ENCODE peak calls at places on chromosomes 3 and 15, in ten cellular contexts. V is IMR-90; G is mesenchymal stem cell; N is psoas muscle; Z is left ventricle myocardium inferior; I is neural progenitor cell; L is right lobe of liver; K is trophoblast cell; F is hepatocyte; D is CD4-positive, alpha-beta memory T cell. A is an unnamed sample.
A peak's percentile ranks its signal among the peaks of the same experiment; 100 is the strongest.

GRCh38 chr15:42727740-42728355 is 9.1 kb downstream of the CDAN1 start:
- DNase-seq in V (no peak), G (no peak), N (no peak), Z (no peak), I (no peak), L (no peak), K (no peak), F (peak; percentile 23), D (no peak), A (no peak)

GRCh38 chr3:157066335-157067071 is 93.4 kb downstream of the CCNL1 start:
- DNase-seq in V (peak; percentile 98), G (no peak), N (no peak), Z (no peak), I (no peak), L (no peak), K (peak; percentile 39), F (no peak), D (no peak), A (no peak)

GRCh38 chr3:160169139-160169830 is 55.9 kb upstream of the C3orf80 start:
- DNase-seq in V (peak; percentile 95), G (peak; percentile 91), N (no peak), Z (no peak), I (no peak), L (no peak), K (no peak), F (no peak), D (no peak), A (peak; percentile 71)

GRCh38 chr3:68893600-68894239 is 38.6 kb downstream of the TAFA4 start:
- DNase-seq in V (peak; percentile 44), G (peak; percentile 50), N (no peak), Z (no peak), I (peak; percentile 54), L (no peak), K (peak; percentile 76), F (peak; percentile 48), D (peak; percentile 31), A (peak; percentile 70)

GRCh38 chr3:48709051-48709461 is 8.0 kb downstream of the IP6K2 start:
- DNase-seq in V (no peak), G (no peak), N (no peak), Z (no peak), I (no peak), L (no peak), K (no peak), F (no peak), D (no peak), A (no peak)

GRCh38 chr15:32723171-32723948 is 5.6 kb downstream of the GREM1 start:
- DNase-seq in V (no peak), G (no peak), N (no peak), Z (no peak), I (no peak), L (no peak), K (no peak), F (no peak), D (no peak), A (no peak)

GRCh38 chr15:60390231-60390630 is 7.6 kb downstream of the ANXA2 start:
- DNase-seq in V (no peak), G (no peak), N (no peak), Z (no peak), I (no peak), L (no peak), K (no peak), F (no peak), D (no peak), A (peak; percentile 43)

GRCh38 chr15:82969353-82969752 is 16.7 kb upstream of the RAMAC start:
- DNase-seq in V (no peak), G (no peak), N (no peak), Z (no peak), I (no peak), L (no peak), K (no peak), F (no peak), D (no peak), A (no peak)

GRCh38 chr3:81425198-81425868 is 336.1 kb downstream of the GBE1 start:
- DNase-seq in V (peak; percentile 1), G (no peak), N (no peak), Z (no peak), I (no peak), L (no peak), K (peak; percentile 14), F (no peak), D (no peak), A (no peak)

GRCh38 chr3:167901087-167901486 is 165.6 kb downstream of the SERPINI1 start:
- DNase-seq in V (no peak), G (no peak), N (no peak), Z (no peak), I (no peak), L (no peak), K (no peak), F (no peak), D (no peak), A (no peak)

GRCh38 chr3:194218646-194219453 is 82.9 kb downstream of the HES1 start:
- DNase-seq in V (no peak), G (no peak), N (no peak), Z (no peak), I (no peak), L (no peak), K (no peak), F (no peak), D (no peak), A (no peak)

GRCh38 chr3:72634128-72634527 is 214.1 kb downstream of the SHQ1 start:
- DNase-seq in V (no peak), G (no peak), N (no peak), Z (no peak), I (no peak), L (no peak), K (no peak), F (no peak), D (no peak), A (no peak)

GRCh38 chr3:37315669-37316068 is 141.3 kb upstream of the LRRFIP2 start:
- DNase-seq in V (no peak), G (no peak), N (no peak), Z (no peak), I (no peak), L (no peak), K (no peak), F (no peak), D (no peak), A (no peak)
- H3K36me3 ChIP-seq in V (peaks cover 27% of the 10 kb centered on the region), G (peaks cover 12% of the 10 kb centered on the region), N (peaks cover 63% of the 10 kb centered on the region), Z (peaks cover 72% of the 10 kb centered on the region), I (no peaks in the 10 kb centered on the region), L (no peaks in the 10 kb centered on the region), K (peaks cover 18% of the 10 kb centered on the region), F (peaks cover 2% of the 10 kb centered on the region), D (peaks cover 11% of the 10 kb centered on the region), A (peaks cover 53% of the 10 kb centered on the region)

DNA sequence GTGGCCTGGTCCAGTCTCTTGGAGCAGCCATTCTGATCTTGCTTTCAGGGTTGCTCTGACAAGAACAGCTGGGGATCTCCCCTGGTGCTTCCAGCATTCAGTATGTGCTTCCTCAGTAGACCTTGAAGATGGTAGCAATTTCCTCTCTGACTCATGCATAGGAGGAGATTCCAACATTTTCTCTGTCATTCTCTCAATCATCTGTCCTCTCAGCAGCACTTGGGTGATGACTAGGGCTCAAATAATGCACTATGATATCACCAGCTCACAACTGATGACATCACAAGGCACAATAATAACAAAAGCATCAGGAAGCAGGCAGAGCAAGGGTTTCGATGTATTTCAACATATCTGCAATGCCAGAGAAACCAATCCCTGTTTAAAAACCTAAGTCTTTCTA is 52.7 kb downstream of the NFKBIZ start:
- DNase-seq in V (peak; percentile 99), G (peak; percentile 96), N (no peak), Z (no peak), I (no peak), L (no peak), K (peak; percentile 97), F (peak; percentile 25), D (no peak), A (peak; percentile 73)
- H3K4me1 ChIP-seq in V (peaks cover 7% of the 10 kb centered on the region), G (peaks cover 3% of the 10 kb centered on the region), N (no peaks in the 10 kb centered on the region), Z (no peaks in the 10 kb centered on the region), I (no peaks in the 10 kb centered on the region), L (no peaks in the 10 kb centered on the region), K (no peaks in the 10 kb centered on the region), F (no peaks in the 10 kb centered on the region), D (no peaks in the 10 kb centered on the region), A (peaks cover 12% of the 10 kb centered on the region)

DNA sequence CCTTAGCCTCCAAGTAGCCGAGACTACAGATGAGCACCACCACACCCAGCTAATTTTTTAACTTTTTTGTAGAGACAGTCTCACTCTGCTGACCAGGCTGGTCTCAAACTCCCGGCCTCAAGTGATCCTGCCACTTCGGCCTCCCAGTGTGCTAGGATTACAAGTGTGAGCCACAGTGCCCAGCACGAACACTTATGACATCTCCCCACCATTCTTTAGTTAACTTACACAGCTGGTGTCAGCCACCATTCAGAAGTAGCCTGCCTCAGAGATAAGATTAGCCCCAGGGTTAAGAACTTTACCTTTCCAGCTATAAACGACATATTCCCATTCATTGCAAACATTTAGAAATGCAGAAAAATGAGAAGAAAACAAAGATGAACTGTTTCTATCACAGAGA is 58.2 kb downstream of the TRPM7 start:
- DNase-seq in V (no peak), G (no peak), N (no peak), Z (no peak), I (no peak), L (no peak), K (peak; percentile 54), F (no peak), D (no peak), A (no peak)
- H3K36me3 ChIP-seq in V (peaks cover 18% of the 10 kb centered on the region), G (peaks cover 20% of the 10 kb centered on the region), N (peaks cover 100% of the 10 kb centered on the region), Z (peaks cover 91% of the 10 kb centered on the region), I (peaks cover 18% of the 10 kb centered on the region), L (no peaks in the 10 kb centered on the region), K (peaks cover 17% of the 10 kb centered on the region), F (no peaks in the 10 kb centered on the region), D (peaks cover 34% of the 10 kb centered on the region), A (peaks cover 81% of the 10 kb centered on the region)

GRCh38 chr3:23826382-23827061 is 20.8 kb downstream of the UBE2E1 start:
- DNase-seq in V (no peak), G (peak; percentile 19), N (peak; percentile 25), Z (peak; percentile 25), I (no peak), L (no peak), K (no peak), F (no peak), D (no peak), A (no peak)

GRCh38 chr3:23823620-23824019 is 17.9 kb downstream of the UBE2E1 start:
- DNase-seq in V (no peak), G (no peak), N (no peak), Z (no peak), I (no peak), L (no peak), K (no peak), F (no peak), D (no peak), A (no peak)

GRCh38 chr3:23822559-23822958 is 16.8 kb downstream of the UBE2E1 start:
- DNase-seq in V (no peak), G (no peak), N (no peak), Z (no peak), I (no peak), L (no peak), K (no peak), F (no peak), D (no peak), A (no peak)

GRCh38 chr3:23824699-23825444 is 19.1 kb downstream of the UBE2E1 start:
- DNase-seq in V (no peak), G (no peak), N (no peak), Z (no peak), I (no peak), L (no peak), K (no peak), F (peak; percentile 17), D (no peak), A (no peak)

DNA sequence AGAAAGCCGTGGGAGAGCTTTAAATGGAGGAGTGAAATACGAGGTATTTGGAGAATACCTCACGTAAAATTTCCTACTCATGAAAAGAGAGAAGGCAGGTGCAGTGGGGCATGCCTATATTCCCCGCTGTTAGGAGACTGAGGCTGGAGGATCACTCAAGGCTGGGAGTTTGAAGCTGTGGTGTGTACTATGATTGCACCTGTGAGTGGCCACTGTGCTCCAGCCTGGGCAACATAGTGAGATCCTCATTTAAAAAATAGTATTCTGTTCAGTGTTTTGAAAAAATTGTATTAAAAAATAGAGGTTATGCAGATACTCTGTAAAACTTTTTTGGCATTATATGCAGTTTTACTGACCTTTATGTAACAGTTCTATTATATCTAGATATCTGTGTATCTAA is 20.0 kb downstream of the UBE2E1 start:
- DNase-seq in V (no peak), G (no peak), N (no peak), Z (no peak), I (no peak), L (no peak), K (no peak), F (no peak), D (no peak), A (no peak)
- H3K4me1 ChIP-seq in V (peaks cover 2% of the 10 kb centered on the region), G (peaks cover 3% of the 10 kb centered on the region), N (peaks cover 51% of the 10 kb centered on the region), Z (peaks cover 76% of the 10 kb centered on the region), I (peaks cover 34% of the 10 kb centered on the region), L (no peaks in the 10 kb centered on the region), K (peaks cover 1% of the 10 kb centered on the region), F (peaks cover 5% of the 10 kb centered on the region), D (peaks cover 44% of the 10 kb centered on the region), A (peaks cover 7% of the 10 kb centered on the region)